ENCODE peak calls at places on chromosomes 12 and 14, in four cellular contexts. M is K562, S is SK-N-SH, L is GM12878. D is an unnamed sample.

GRCh38 chr14:30874999-30875787 is 834 bp downstream of the COCH start:
- DNase-seq in M (peak), L (no peak), S (no peak), D (no peak)

GRCh38 chr12:2998789-2999264 is 39.6 kb downstream of the TEAD4 start:
- DNase-seq in L (no peak), S (no peak), M (peak), D (no peak)

GRCh38 chr12:115079760-115080159 is 395.8 kb upstream of the TBX3 start:
- DNase-seq in S (no peak), L (no peak), M (no peak), D (no peak)

GRCh38 chr12:19712041-19712440 is 272.7 kb downstream of the AEBP2 start:
- DNase-seq in S (no peak), L (no peak), M (no peak), D (no peak)

GRCh38 chr14:76826122-76826521 is at the start of gene LRRC74A:
- DNase-seq in L (no peak), M (no peak), S (no peak), D (no peak)

GRCh38 chr12:15227004-15227679 is 5.9 kb upstream of the RERG start:
- DNase-seq in M (peak), L (no peak), S (peak), D (peak)

GRCh38 chr14:86990396-86990795 is 1002.6 kb downstream of the GALC start:
- DNase-seq in M (no peak), S (no peak), L (no peak), D (no peak)

GRCh38 chr14:90578283-90578985 is 181.6 kb downstream of the CALM1 start:
- DNase-seq in M (peak), L (no peak), S (peak), D (no peak)

GRCh38 chr12:31119531-31120211 is 46.0 kb downstream of the DDX11 start:
- DNase-seq in L (no peak), M (no peak), S (peak), D (no peak)

GRCh38 chr12:59444932-59445331 is 150.9 kb upstream of the SLC16A7 start:
- DNase-seq in L (no peak), S (no peak), M (no peak), D (no peak)

GRCh38 chr12:1842905-1843640 is 22.7 kb downstream of the LRTM2 start:
- DNase-seq in L (no peak), S (no peak), M (no peak), D (no peak)

GRCh38 chr12:38110026-38110699 is 206.4 kb upstream of the ALG10B start:
- DNase-seq in S (no peak), L (no peak), M (no peak), D (no peak)

GRCh38 chr12:1595690-1596347 is 1.4 kb upstream of the FBXL14 start:
- DNase-seq in S (no peak), M (no peak), L (no peak), D (no peak)

GRCh38 chr14:103500148-103500990 is 22.3 kb downstream of the CKB start:
- DNase-seq in L (no peak), M (peak), S (peak), D (peak)

GRCh38 chr12:126069549-126070165 is 1004.4 kb downstream of the AACS start:
- DNase-seq in L (no peak), S (peak), M (peak), D (peak)

GRCh38 chr12:101891462-101891971 is 14.1 kb downstream of the DRAM1 start:
- DNase-seq in S (no peak), M (no peak), L (peak), D (peak)

GRCh38 chr12:25715147-25715546 is 162.1 kb upstream of the LMNTD1 start:
- DNase-seq in S (no peak), M (no peak), L (no peak), D (no peak)

GRCh38 chr12:7497661-7498060 is 5.9 kb downstream of the CD163 start:
- DNase-seq in L (no peak), M (no peak), S (no peak), D (no peak)

GRCh38 chr12:96103067-96103650 is 67.8 kb upstream of the LTA4H start:
- DNase-seq in M (no peak), S (no peak), L (no peak), D (no peak)

GRCh38 chr12:54384591-54385041 is at the start of gene ZNF385A:
- DNase-seq in S (no peak), M (no peak), L (no peak), D (no peak)

GRCh38 chr12:2256453-2256852 is 203.7 kb downstream of the CACNA1C start:
- DNase-seq in M (no peak), L (no peak), S (no peak), D (no peak)

GRCh38 chr14:93333631-93334095 is 827 bp upstream of the BTBD7 start:
- DNase-seq in M (no peak), L (no peak), S (no peak), D (no peak)

GRCh38 chr12:94650143-94651056 is at the start of gene TMCC3:
- DNase-seq in M (no peak), L (no peak), S (peak), D (no peak)

GRCh38 chr12:44930972-44931600 is 55.0 kb upstream of the NELL2 start:
- DNase-seq in S (peak), L (no peak), M (peak), D (peak)

GRCh38 chr12:130617219-130617618 is 98.9 kb downstream of the RIMBP2 start:
- DNase-seq in S (no peak), M (no peak), L (no peak), D (no peak)

GRCh38 chr12:104292872-104293794 is 10.4 kb upstream of the EID3 start:
- DNase-seq in L (no peak), S (no peak), M (no peak), D (no peak)

GRCh38 chr12:50928392-50928791 is 24.0 kb upstream of the HIGD1C start:
- DNase-seq in L (no peak), S (no peak), M (no peak), D (no peak)

GRCh38 chr14:100336618-100337530 is 13.7 kb downstream of the SLC25A47 start:
- DNase-seq in M (no peak), L (no peak), S (no peak), D (no peak)

GRCh38 chr12:66438601-66439000 is 136.3 kb downstream of the HELB start:
- DNase-seq in L (no peak), M (no peak), S (no peak), D (no peak)

GRCh38 chr12:31524791-31525495 is 66.0 kb downstream of the DENND5B start:
- DNase-seq in L (peak), M (no peak), S (no peak), D (no peak)

GRCh38 chr12:15701721-15702156 is 87.4 kb downstream of the EPS8 start:
- DNase-seq in L (no peak), S (no peak), M (no peak), D (no peak)

GRCh38 chr12:15691372-15691771 is 97.8 kb downstream of the EPS8 start:
- DNase-seq in S (no peak), M (no peak), L (no peak), D (no peak)

GRCh38 chr14:55699131-55700057 is 119.4 kb downstream of the KTN1 start:
- DNase-seq in L (no peak), M (no peak), S (no peak), D (peak)

GRCh38 chr12:56763753-56764657 is 881 bp downstream of the HSD17B6 start:
- DNase-seq in S (no peak), M (no peak), L (no peak), D (no peak)

GRCh38 chr12:68042212-68042699 is 53.0 kb downstream of the IFNG-AS1 start:
- DNase-seq in S (no peak), L (peak), M (no peak), D (peak)

GRCh38 chr12:92421701-92422100 is 276.1 kb upstream of the BTG1 start:
- DNase-seq in L (no peak), S (no peak), M (no peak), D (no peak)

GRCh38 chr14:32469388-32470160 is 140.5 kb downstream of the AKAP6 start:
- DNase-seq in L (no peak), S (no peak), M (peak), D (peak)

GRCh38 chr12:104387190-104387589 is 69.6 kb upstream of the CHST11 start:
- DNase-seq in L (no peak), S (peak), M (peak), D (no peak)

GRCh38 chr12:116361404-116362223 is 84.1 kb upstream of the MED13L start:
- DNase-seq in S (no peak), M (no peak), L (no peak), D (no peak)

GRCh38 chr14:34168656-34169055 is 217.8 kb upstream of the EGLN3 start:
- DNase-seq in S (no peak), M (no peak), L (no peak), D (no peak)
- TF ChIP-seq SIN3A in S (no peak), M (no peak), L (no peak), D (no peak)

GRCh38 chr14:69580009-69580577 is 5.4 kb upstream of the CCDC177 start:
- DNase-seq in S (peak), M (peak), L (no peak), D (peak)

GRCh38 chr14:69584389-69584788 is 9.7 kb upstream of the CCDC177 start:
- DNase-seq in S (no peak), L (no peak), M (no peak), D (no peak)

GRCh38 chr14:69581316-69581935 is 6.8 kb upstream of the CCDC177 start:
- DNase-seq in M (no peak), S (no peak), L (no peak), D (no peak)

GRCh38 chr14:69582829-69583228 is 8.2 kb upstream of the CCDC177 start:
- DNase-seq in S (no peak), L (no peak), M (no peak), D (no peak)

GRCh38 chr14:69582207-69582606 is 7.5 kb upstream of the CCDC177 start:
- DNase-seq in L (no peak), S (no peak), M (no peak), D (no peak)
- TF ChIP-seq MXI1 in L (no peak), S (no peak), M (no peak), D (no peak)

DNA sequence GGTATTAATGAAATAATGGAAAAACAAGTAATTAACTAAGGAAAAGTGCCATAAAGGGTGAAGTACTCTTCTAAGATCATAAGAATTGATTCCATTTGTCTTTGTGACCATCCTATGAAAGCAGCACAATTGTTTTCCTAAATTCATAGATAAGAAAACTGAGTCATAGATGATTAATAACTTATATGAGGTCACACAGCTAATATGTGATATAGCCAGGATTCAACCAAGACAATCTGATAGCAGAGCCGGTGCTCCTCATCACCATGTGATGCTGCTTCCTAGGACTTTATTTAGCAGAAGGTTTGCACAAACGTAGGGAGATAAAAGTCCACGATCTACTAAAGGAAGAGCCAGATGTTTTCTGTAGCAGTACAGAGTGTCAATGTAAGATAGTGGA is 181.5 kb upstream of the SYT1 start:
- DNase-seq in S (no peak), M (no peak), L (no peak), D (no peak)
- TF ChIP-seq YY1 in S (no peak), M (no peak), L (no peak), D (no peak)

DNA sequence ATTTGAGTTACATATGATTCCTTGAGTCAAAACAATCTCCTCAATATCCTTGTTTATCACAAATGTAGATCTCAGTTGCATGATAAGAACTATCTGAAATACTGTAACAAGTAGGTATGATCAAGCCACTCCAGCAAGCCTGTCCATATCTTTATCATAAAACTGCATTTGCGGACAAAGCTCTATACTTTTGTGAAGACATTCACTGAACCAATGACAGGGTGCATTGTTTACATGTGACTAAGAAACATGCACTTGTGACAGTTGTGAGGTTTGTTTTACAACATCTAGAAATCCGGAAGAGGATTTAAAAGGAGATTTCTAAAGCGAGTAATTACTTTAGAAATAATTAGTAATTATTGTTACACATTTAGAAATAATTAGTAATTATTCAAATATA is 111.7 kb downstream of the PPP2R5E start:
- DNase-seq in S (no peak), M (no peak), L (no peak), D (no peak)
- TF ChIP-seq SIN3A in S (no peak), M (no peak), L (no peak), D (no peak)

GRCh38 chr12:53213348-53213747 is 6.3 kb upstream of the ITGB7 start:
- DNase-seq in L (no peak), M (peak), S (peak), D (peak)
- TF ChIP-seq MXI1 in L (no peak), M (no peak), S (peak), D (peak)

GRCh38 chr12:109218996-109219395 is 90.1 kb downstream of the FOXN4 start:
- DNase-seq in M (no peak), S (no peak), L (no peak), D (no peak)
- TF ChIP-seq YY1 in M (no peak), S (no peak), L (no peak), D (no peak)

GRCh38 chr14:39873793-39874192 is 441.6 kb upstream of the FBXO33 start:
- DNase-seq in M (no peak), L (no peak), S (no peak), D (no peak)
- TF ChIP-seq SIN3A in M (no peak), L (no peak), S (no peak), D (no peak)

DNA sequence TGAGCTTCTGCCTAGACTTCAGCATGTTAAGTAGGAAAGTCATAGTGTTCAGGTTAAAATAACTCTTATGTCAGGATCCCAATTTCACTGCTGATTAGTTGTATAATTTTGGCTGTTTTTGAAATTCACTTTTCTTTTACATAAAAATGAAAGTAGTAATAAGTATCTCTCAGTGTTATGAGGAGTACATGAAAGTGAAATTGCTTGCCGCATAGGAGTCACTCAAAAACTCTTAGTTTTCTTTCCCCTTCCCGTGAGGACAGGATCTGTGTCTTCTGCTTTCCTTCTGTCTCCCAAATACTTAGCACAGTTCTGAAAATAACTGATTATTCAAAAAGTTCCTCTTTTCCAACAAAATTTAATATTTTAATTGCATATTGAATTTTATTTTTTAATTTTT is 100.5 kb downstream of the SLC38A4 start:
- DNase-seq in L (no peak), S (no peak), M (no peak), D (no peak)
- TF ChIP-seq MXI1 in L (no peak), S (no peak), M (no peak), D (no peak)

DNA sequence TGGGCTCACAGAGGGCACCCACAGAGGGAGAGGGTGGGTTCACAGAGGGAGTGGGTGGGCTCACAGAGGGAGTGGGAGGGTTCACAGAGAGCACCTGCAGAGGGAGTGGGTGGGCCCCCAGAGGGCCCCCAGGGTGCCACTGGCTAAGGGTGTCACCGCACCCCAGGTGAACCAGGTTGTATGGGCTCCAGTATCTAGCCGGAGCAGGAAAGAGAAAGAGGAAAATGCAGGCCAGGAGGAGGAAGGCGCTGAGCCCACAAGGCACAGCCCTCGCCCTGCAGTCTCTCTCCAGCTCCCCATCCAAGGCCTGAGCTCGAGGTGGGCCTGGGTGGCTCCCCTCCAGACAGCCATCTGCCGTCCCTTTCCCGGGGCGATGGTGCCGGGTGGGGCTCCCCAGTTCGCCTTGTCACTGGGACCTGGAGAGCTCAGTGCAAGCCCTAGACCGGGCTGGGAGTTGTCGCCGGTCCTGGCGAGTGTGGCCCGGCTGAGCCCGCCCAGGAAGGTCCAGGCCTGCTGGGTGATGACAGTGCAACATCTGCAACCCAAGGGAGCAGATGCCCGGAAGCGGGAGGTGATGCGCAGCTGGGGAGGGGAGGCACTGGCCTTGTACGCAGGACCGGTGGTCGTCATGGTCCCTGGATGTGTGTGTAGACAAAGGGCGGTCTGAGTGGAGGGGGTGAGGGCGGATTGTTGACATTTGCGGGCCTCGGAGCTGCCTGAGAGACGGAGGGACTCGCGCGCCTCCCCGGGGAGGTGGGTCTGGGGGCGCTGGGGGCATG is 760 bp downstream of the TMEM179 start:
- DNase-seq in L (no peak), M (no peak), S (peak), D (no peak)
- TF ChIP-seq YY1 in L (no peak), M (no peak), S (no peak), D (no peak)